ENCODE peak calls at places on chromosomes 1 and 21, in seven cellular contexts. J is lower lobe of right lung, D is body of pancreas, H is IMR-90, Y is Karpas-422, X is fibroblast of lung, B is A549. C is an unnamed sample.

GRCh38 chr1:67832737-67833594 is at the start of gene GNG12:
- DNase-seq in D (peak; percentile 75), X (peak; percentile 80), B (peak; percentile 78), Y (no peak), H (peak; percentile 73), J (peak; percentile 75), C (peak; percentile 82)

GRCh38 chr1:199629624-199630023 is 397.9 kb upstream of the NR5A2 start:
- DNase-seq in X (peak; percentile 31), Y (no peak), J (no peak), B (no peak), D (no peak), H (no peak), C (no peak)

GRCh38 chr1:110034451-110035235 is at the start of gene STRIP1:
- DNase-seq in J (peak; percentile 94), D (peak; percentile 93), B (peak; percentile 94), H (peak; percentile 98), Y (peak; percentile 97), X (peak; percentile 94), C (peak; percentile 93)

GRCh38 chr1:58816747-58817221 is 32.9 kb upstream of the JUN start:
- DNase-seq in D (no peak), J (no peak), Y (no peak), B (no peak), H (peak; percentile 8), X (peak; percentile 36), C (no peak)

GRCh38 chr1:16156848-16157495 is 1.1 kb upstream of the EPHA2 start:
- DNase-seq in H (peak; percentile 71), X (peak; percentile 80), B (no peak), Y (no peak), D (no peak), J (no peak), C (no peak)

GRCh38 chr1:87129606-87130005 is 199.1 kb upstream of the LMO4 start:
- DNase-seq in H (no peak), J (no peak), Y (no peak), X (no peak), D (no peak), B (no peak), C (peak; percentile 61)

GRCh38 chr1:86504130-86504479 is 35.4 kb downstream of the CLCA1 start:
- DNase-seq in D (no peak), B (no peak), X (peak; percentile 44), H (no peak), Y (peak; percentile 6), J (peak; percentile 49), C (no peak)

GRCh38 chr21:43812139-43812821 is 22.9 kb downstream of the RRP1 start:
- DNase-seq in D (no peak), B (no peak), H (no peak), J (peak; percentile 82), X (no peak), Y (peak; percentile 41), C (peak; percentile 42)

GRCh38 chr1:53964109-53964508 is 18.0 kb downstream of the LRRC42 start:
- DNase-seq in Y (no peak), B (no peak), D (no peak), J (no peak), X (no peak), H (peak; percentile 41), C (no peak)

GRCh38 chr1:86987446-86987845 is 73.0 kb downstream of the HS2ST1 start:
- DNase-seq in X (no peak), H (no peak), Y (peak; percentile 15), J (no peak), B (no peak), D (no peak), C (no peak)

GRCh38 chr1:183883629-183884028 is 78.7 kb downstream of the RGL1 start:
- DNase-seq in D (no peak), B (no peak), H (no peak), X (no peak), Y (no peak), J (no peak), C (no peak)

GRCh38 chr1:185241127-185241526 is 75.9 kb downstream of the IVNS1ABP start:
- DNase-seq in H (no peak), X (no peak), B (no peak), J (no peak), D (no peak), Y (no peak), C (no peak)

GRCh38 chr1:24932725-24933294 is 2.7 kb upstream of the RUNX3 start:
- DNase-seq in H (no peak), X (no peak), J (no peak), Y (no peak), B (no peak), D (no peak), C (no peak)

GRCh38 chr1:212712451-212713303 is 13.0 kb upstream of the BATF3 start:
- DNase-seq in B (no peak), H (peak; percentile 90), D (no peak), J (no peak), X (peak; percentile 93), Y (no peak), C (no peak)

GRCh38 chr1:236141447-236142357 is 637 bp upstream of the GPR137B start:
- DNase-seq in X (peak; percentile 61), Y (no peak), H (peak; percentile 56), D (peak; percentile 37), B (peak; percentile 43), J (no peak), C (peak; percentile 68)

GRCh38 chr1:159881930-159882839 is 17.8 kb downstream of the CFAP45 start:
- DNase-seq in X (peak; percentile 99), Y (no peak), D (peak; percentile 84), J (peak; percentile 78), B (peak; percentile 95), H (peak; percentile 99), C (peak; percentile 88)

GRCh38 chr1:38891753-38892152 is 10.4 kb upstream of the GJA9 start:
- DNase-seq in X (peak; percentile 30), H (peak; percentile 4), Y (peak; percentile 44), B (peak; percentile 12), J (no peak), D (no peak), C (no peak)

GRCh38 chr1:38885092-38885491 is 3.7 kb upstream of the GJA9 start:
- DNase-seq in Y (no peak), X (no peak), B (no peak), J (no peak), H (no peak), D (no peak), C (no peak)

GRCh38 chr1:38888423-38889333 is 7.3 kb upstream of the GJA9 start:
- DNase-seq in H (no peak), D (no peak), Y (no peak), B (no peak), X (no peak), J (no peak), C (no peak)

GRCh38 chr1:38892976-38893375 is 11.6 kb upstream of the GJA9 start:
- DNase-seq in Y (no peak), B (no peak), X (no peak), D (no peak), H (no peak), J (no peak), C (no peak)

DNA sequence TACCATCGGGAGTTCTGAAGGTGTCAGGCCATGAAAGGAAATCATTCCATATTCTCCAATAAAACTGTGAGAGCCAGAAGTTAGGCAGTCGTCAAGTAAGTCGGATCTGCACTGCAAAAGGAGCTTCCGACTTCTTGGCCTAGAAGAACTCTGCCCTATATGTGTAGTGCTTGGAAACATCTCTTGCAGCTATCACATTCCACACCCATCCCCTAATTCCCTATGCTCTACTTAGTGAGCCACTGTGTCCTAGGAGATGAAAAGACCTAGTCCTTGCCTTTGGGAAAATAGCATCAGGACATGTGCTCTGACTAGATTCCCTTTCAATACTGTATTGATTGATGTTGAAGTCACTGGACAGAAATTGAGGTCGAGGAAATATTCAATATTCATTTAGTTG is 8.2 kb upstream of the GJA9 start:
- DNase-seq in J (no peak), H (no peak), X (no peak), D (no peak), Y (no peak), B (no peak), C (no peak)
- H3K4me3 ChIP-seq in J (no peak overlapping the region), H (no peak overlapping the region), X (no peak overlapping the region), D (no peak overlapping the region), Y (no peak overlapping the region), B (no peak overlapping the region), C (no peak overlapping the region)

GRCh38 chr1:41917051-41917530 is 1.6 kb downstream of the HIVEP3 start:
- DNase-seq in X (no peak), H (no peak), Y (no peak), D (no peak), B (no peak), J (no peak), C (no peak)
- H3K4me1 ChIP-seq in X (peaks cover 6% of the 10 kb centered on the region), H (peaks cover 9% of the 10 kb centered on the region), Y (peaks cover 12% of the 10 kb centered on the region), D (peaks cover 28% of the 10 kb centered on the region), B (peaks cover 42% of the 10 kb centered on the region), J (peaks cover 46% of the 10 kb centered on the region), C (peaks cover 8% of the 10 kb centered on the region)

GRCh38 chr1:27393641-27394281 is 1.3 kb downstream of the GPR3 start:
- DNase-seq in J (no peak), D (no peak), X (no peak), B (no peak), Y (no peak), H (no peak), C (peak; percentile 52)
- H3K27ac ChIP-seq in J (no peak overlapping the region), D (no peak overlapping the region), X (no peak overlapping the region), B (no peak overlapping the region), Y (no peak overlapping the region), H (no peak overlapping the region), C (no peak overlapping the region)

GRCh38 chr1:155975375-155976061 is 2.8 kb downstream of the ARHGEF2 start:
- DNase-seq in B (no peak), H (no peak), J (no peak), D (no peak), X (no peak), Y (no peak), C (no peak)

GRCh38 chr1:155976062-155976912 is 2.1 kb downstream of the ARHGEF2 start:
- DNase-seq in B (peak; percentile 38), J (peak; percentile 82), H (peak; percentile 75), X (peak; percentile 73), Y (peak; percentile 84), D (no peak), C (peak; percentile 88)

GRCh38 chr1:155973723-155974122 is 4.6 kb downstream of the ARHGEF2 start:
- DNase-seq in H (no peak), D (no peak), B (no peak), Y (no peak), X (no peak), J (no peak), C (no peak)

GRCh38 chr1:155971910-155972809 is 6.2 kb downstream of the ARHGEF2 start:
- DNase-seq in Y (no peak), J (no peak), H (no peak), D (no peak), B (no peak), X (no peak), C (no peak)

DNA sequence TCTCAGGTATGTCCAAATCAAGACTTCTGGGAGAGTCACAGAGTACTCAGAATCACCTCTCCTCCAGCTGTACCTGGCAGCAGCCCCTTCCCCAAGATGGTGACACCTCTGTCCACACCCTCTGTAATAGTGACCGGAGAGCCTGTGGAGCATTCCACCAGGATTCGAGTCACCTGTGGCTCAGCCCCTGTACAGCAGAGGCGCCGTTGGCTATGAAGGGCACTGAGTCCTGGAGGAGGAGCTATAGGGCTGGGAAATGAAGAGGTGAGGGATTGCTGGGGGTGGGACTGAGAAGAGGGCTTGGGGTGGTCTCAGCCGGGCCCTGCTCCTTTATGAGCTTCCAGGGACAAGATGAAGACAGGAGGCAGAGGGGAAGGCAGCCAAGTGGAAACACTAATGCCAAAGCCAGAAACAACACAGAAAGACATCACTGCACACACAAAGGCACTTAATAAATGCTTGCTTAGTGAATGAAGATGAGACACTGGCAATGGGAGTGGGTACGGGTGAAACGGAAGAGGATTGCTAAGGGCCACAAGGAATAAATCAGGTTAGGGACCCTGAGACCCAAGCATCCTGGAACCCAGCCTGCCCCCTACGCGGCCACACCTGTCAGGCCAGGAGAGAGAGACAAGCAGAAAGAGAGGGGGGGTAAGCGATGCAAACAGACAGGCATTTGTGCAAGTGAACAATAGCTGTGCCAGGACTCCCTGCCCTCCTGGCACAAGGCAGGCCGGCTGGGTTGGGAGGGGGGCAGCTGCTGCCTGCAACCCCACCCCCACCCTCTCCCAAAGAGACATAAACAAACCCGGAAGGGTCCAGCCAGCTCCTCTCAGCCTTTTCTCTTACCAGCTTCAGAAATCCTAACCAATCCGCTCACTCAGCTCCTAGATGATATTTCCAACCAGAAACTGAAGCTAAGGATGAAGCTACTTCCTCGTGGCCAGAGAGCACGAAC is 3.9 kb downstream of the ARHGEF2 start:
- DNase-seq in X (no peak), D (no peak), J (no peak), H (no peak), Y (no peak), B (no peak), C (peak; percentile 46)
- H3K4me3 ChIP-seq in X (peak overlapping the region; percentile 90), D (no peak overlapping the region), J (peak overlapping the region; percentile 94), H (peak overlapping the region; percentile 94), Y (peak overlapping the region; percentile 91), B (no peak overlapping the region), C (peak overlapping the region; percentile 11)

C was measured in right cardiac atrium.